ENCODE peak calls at places on chromosomes 13 and 19, in four cellular contexts. Y is brain microvascular endothelial cell, K is hepatocyte, H is MM.1S. O is an unnamed sample.

GRCh38 chr19:40692212-40692551 is 1.7 kb upstream of the NUMBL start:
- DNase-seq in Y (no peak), K (no peak), H (no peak), O (no peak)

GRCh38 chr13:32008518-32009175 is 22.9 kb upstream of the FRY start:
- DNase-seq in Y (no peak), H (no peak), K (no peak), O (no peak)

GRCh38 chr19:32309711-32310390 is 35.6 kb upstream of the ZNF507 start:
- DNase-seq in H (no peak), Y (no peak), K (no peak), O (no peak)

GRCh38 chr19:22608441-22608840 is 25.7 kb upstream of the ZNF492 start:
- DNase-seq in H (no peak), Y (no peak), K (no peak), O (no peak)

GRCh38 chr19:15337202-15337601 is 4.9 kb upstream of the BRD4 start:
- DNase-seq in K (no peak), Y (peak), H (no peak), O (no peak)

GRCh38 chr19:38013913-38014575 is 107.0 kb downstream of the SIPA1L3 start:
- DNase-seq in Y (no peak), H (no peak), K (no peak), O (no peak)

GRCh38 chr13:53941588-53942190 is 913.1 kb downstream of the OLFM4 start:
- DNase-seq in H (no peak), Y (no peak), K (no peak), O (no peak)

GRCh38 chr13:70814684-70815083 is 706.4 kb upstream of the KLHL1 start:
- DNase-seq in H (no peak), Y (no peak), K (no peak), O (no peak)

GRCh38 chr13:79482271-79482970 is 1.5 kb downstream of the NDFIP2 start:
- DNase-seq in K (peak), Y (no peak), H (no peak), O (no peak)

GRCh38 chr13:47611664-47612288 is 389.3 kb downstream of the SUCLA2 start:
- DNase-seq in K (no peak), H (no peak), Y (peak), O (peak)

GRCh38 chr13:114099918-114100445 is 32.4 kb downstream of the RASA3 start:
- DNase-seq in H (peak), K (no peak), Y (no peak), O (no peak)

GRCh38 chr13:70568571-70568970 is 460.3 kb upstream of the KLHL1 start:
- DNase-seq in H (peak), K (peak), Y (peak), O (no peak)

GRCh38 chr13:52980695-52981094 is 47.9 kb upstream of the OLFM4 start:
- DNase-seq in Y (no peak), K (no peak), H (no peak), O (no peak)

GRCh38 chr13:91126806-91127205 is 220.7 kb upstream of the MIR17HG start:
- DNase-seq in Y (peak), K (no peak), H (no peak), O (no peak)

GRCh38 chr13:24228852-24229458 is 68.4 kb downstream of the SPATA13 start:
- DNase-seq in H (peak), Y (peak), K (peak), O (peak)

DNA sequence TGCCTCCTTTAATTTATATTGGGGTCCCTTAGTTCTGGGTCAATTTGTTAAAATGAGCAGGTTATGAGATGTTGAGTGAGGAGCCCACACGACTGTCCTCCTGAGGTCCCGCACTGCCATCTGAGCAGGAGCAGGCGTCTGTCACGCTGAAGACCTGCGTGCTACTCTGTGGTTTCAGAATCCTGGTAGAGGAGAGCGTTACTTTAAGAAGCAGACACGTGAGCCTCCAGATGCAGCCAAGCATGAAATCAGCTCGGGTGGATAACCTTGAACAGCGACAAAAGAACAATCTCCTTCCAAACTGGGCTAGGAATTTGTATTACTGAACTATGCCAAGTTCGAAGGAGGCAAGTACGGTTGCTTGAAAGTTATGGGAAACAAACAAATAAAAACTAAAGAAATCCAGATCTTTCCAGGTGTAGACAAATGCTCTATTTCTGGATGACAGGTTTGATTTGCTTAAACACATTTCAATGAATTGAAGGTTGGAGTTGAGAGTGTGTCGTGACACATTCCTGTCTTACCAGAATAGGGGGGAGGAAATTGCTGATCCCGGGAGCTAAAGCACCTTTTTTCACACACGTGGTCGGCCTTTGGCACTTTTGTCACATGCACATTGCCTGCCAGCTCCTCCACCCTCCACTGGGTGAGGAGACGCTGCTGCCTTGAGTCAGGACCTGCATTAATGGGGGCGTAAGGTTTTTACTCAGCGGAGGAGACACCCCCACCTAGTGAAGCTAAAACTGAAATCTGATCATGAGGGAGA is 945.5 kb upstream of the SLC10A2 start:
- DNase-seq in K (no peak), H (no peak), Y (no peak), O (no peak)
- TF ChIP-seq CTCF in K (no peak), H (no peak), Y (no peak), O (no peak)

GRCh38 chr19:49615861-49616260 is 24.1 kb downstream of the RRAS start:
- DNase-seq in K (no peak), Y (no peak), H (no peak), O (no peak)

GRCh38 chr19:49614096-49614857 is 23.3 kb downstream of the PRR12 start:
- DNase-seq in H (no peak), Y (peak), K (no peak), O (peak)

GRCh38 chr19:49613374-49613773 is 22.4 kb downstream of the PRR12 start:
- DNase-seq in K (peak), H (no peak), Y (peak), O (no peak)

GRCh38 chr19:49616945-49617344 is 23.0 kb downstream of the RRAS start:
- DNase-seq in Y (no peak), K (no peak), H (no peak), O (no peak)

DNA sequence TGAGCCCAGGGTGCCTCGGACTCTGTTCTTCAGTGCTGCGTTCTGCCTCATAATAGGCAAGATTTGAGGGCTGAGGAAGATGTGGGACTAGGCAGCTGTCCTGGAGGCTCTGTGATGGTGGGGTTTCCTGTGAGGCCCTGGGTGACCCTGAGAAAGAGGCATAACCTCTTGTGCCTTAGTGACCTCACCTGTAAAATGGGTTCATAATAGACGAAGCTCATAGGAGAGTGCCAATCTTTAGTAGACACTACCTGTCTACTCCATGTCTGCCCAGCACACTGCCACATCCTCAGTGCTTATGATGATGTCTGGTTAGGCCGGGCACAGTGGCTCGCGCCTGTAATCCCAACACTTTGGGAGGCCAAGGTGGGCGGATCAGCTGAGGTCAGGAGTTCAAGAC is 23.4 kb downstream of the RRAS start:
- DNase-seq in H (no peak), Y (no peak), K (no peak), O (no peak)
- TF ChIP-seq CTCF in H (no peak), Y (no peak), K (no peak), O (no peak)

GRCh38 chr13:110683203-110683883 is 22.6 kb downstream of the CARS2 start:
- DNase-seq in H (no peak), K (no peak), Y (no peak), O (no peak)

GRCh38 chr13:110682746-110683145 is 23.2 kb downstream of the CARS2 start:
- DNase-seq in H (no peak), K (no peak), Y (no peak), O (no peak)

GRCh38 chr13:110677731-110678545 is 28.0 kb downstream of the CARS2 start:
- DNase-seq in Y (peak), H (no peak), K (no peak), O (no peak)

GRCh38 chr13:110681868-110682550 is 23.9 kb downstream of the CARS2 start:
- DNase-seq in Y (no peak), K (no peak), H (no peak), O (no peak)

DNA sequence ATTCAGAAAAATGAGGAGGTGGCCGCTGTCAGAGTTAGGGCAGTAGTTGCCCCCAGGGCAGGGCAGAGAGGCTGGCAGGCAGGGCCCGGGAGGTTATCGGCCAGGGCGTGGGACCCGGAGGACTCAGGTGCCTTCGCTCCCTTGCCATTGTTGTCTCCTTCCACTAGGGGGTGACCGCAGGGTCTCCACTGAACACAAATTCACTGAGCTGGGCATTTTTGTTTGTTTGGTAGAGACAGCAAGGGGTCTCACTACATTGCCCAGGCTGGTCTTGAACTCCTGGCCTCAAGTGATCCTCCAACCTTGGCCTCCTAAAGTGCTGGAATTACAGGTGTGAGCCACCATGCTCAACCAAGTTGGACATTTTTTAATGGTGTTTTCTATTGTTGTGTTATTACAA is 25.1 kb downstream of the CARS2 start:
- DNase-seq in Y (no peak), K (no peak), H (peak), O (no peak)
- TF ChIP-seq CTCF in Y (peak), K (peak), H (peak), O (peak)

GRCh38 chr13:22801402-22802003 is 379.3 kb upstream of the SGCG start:
- DNase-seq in H (no peak), K (peak), Y (no peak), O (no peak)
- TF ChIP-seq CTCF in H (peak), K (peak), Y (peak), O (no peak)

GRCh38 chr19:34232566-34233481 is 21.5 kb upstream of the GARRE1 start:
- DNase-seq in Y (peak), H (no peak), K (peak), O (peak)
- TF ChIP-seq CTCF in Y (no peak), H (no peak), K (no peak), O (no peak)

GRCh38 chr13:97588993-97589392 is 155.0 kb downstream of the RAP2A start:
- DNase-seq in Y (no peak), K (no peak), H (no peak), O (no peak)
- TF ChIP-seq CTCF in Y (peak), K (no peak), H (no peak), O (no peak)

GRCh38 chr19:43526884-43527859 is at the start of gene ETHE1:
- DNase-seq in H (peak), Y (peak), K (peak), O (no peak)
- TF ChIP-seq CTCF in H (no peak), Y (no peak), K (peak), O (no peak)

GRCh38 chr19:16589917-16590316 is 17.7 kb upstream of the SLC35E1 start:
- DNase-seq in K (no peak), H (no peak), Y (no peak), O (no peak)

GRCh38 chr19:16586477-16586871 is 14.3 kb upstream of the SLC35E1 start:
- DNase-seq in H (peak), Y (no peak), K (no peak), O (no peak)

GRCh38 chr19:16588824-16589577 is 16.8 kb upstream of the SLC35E1 start:
- DNase-seq in H (no peak), Y (no peak), K (no peak), O (no peak)

GRCh38 chr19:16587031-16588023 is 15.1 kb upstream of the SLC35E1 start:
- DNase-seq in H (peak), K (no peak), Y (peak), O (no peak)

GRCh38 chr19:16588089-16588823 is 16.0 kb upstream of the SLC35E1 start:
- DNase-seq in K (no peak), H (peak), Y (no peak), O (no peak)
- TF ChIP-seq CTCF in K (no peak), H (peak), Y (no peak), O (no peak)

GRCh38 chr13:20353973-20354372 is 121.9 kb upstream of the GJB6 start:
- DNase-seq in H (no peak), K (no peak), Y (no peak), O (no peak)
- TF ChIP-seq CTCF in H (no peak), K (no peak), Y (no peak), O (peak)